ENCODE peak calls at places on chromosome 11, in eight cellular contexts. S is choroid plexus epithelial cell; W is upper lobe of right lung; N is foreskin fibroblast; G is CD8-positive, alpha-beta T cell; R is heart left ventricle; X is SJCRH30; J is neuronal stem cell. Y is an unnamed sample.

GRCh38 chr11:103906291-103906850 is 130.1 kb upstream of the DDI1 start:
- DNase-seq in G (no peak), N (no peak), W (no peak), J (no peak), X (no peak), S (no peak), R (no peak), Y (no peak)

GRCh38 chr11:130666781-130667251 is 218.4 kb downstream of the ADAMTS15 start:
- DNase-seq in R (no peak), G (no peak), X (no peak), J (no peak), W (no peak), N (peak), S (no peak), Y (no peak)

GRCh38 chr11:11510939-11511338 is 110.9 kb downstream of the GALNT18 start:
- DNase-seq in S (no peak), W (no peak), J (peak), R (peak), G (no peak), X (peak), N (no peak), Y (no peak)

GRCh38 chr11:120123946-120124345 is 14.0 kb downstream of the TRIM29 start:
- DNase-seq in W (no peak), J (no peak), S (no peak), X (no peak), G (no peak), R (no peak), N (no peak), Y (no peak)

GRCh38 chr11:35610636-35611035 is 7.6 kb upstream of the FJX1 start:
- DNase-seq in W (no peak), G (no peak), S (no peak), J (no peak), R (no peak), X (no peak), N (no peak), Y (no peak)

GRCh38 chr11:50075856-50076255 is 43.2 kb downstream of the OR4C45 start:
- DNase-seq in G (no peak), R (no peak), X (no peak), S (no peak), N (no peak), J (no peak), W (peak), Y (no peak)

GRCh38 chr11:60150279-60150678 is 32.6 kb downstream of the MS4A6A start:
- DNase-seq in G (no peak), R (no peak), X (no peak), W (no peak), N (no peak), S (no peak), J (no peak), Y (no peak)

GRCh38 chr11:120775986-120776682 is 247.8 kb upstream of the TBCEL start:
- DNase-seq in X (no peak), S (no peak), G (no peak), J (peak), W (no peak), R (no peak), N (no peak), Y (no peak)

GRCh38 chr11:74000307-74000630 is 8.6 kb downstream of the UCP3 start:
- DNase-seq in X (no peak), G (no peak), J (no peak), W (no peak), N (no peak), S (no peak), R (no peak), Y (no peak)

GRCh38 chr11:70203749-70204465 is 811 bp downstream of the FADD start:
- DNase-seq in G (peak), N (peak), X (peak), R (peak), S (peak), J (no peak), W (peak), Y (peak)

GRCh38 chr11:71135112-71135511 is 117.3 kb downstream of the SHANK2 start:
- DNase-seq in G (no peak), W (peak), S (no peak), J (no peak), N (no peak), R (no peak), X (no peak), Y (no peak)

GRCh38 chr11:63010934-63011439 is 4.7 kb downstream of the SLC22A8 start:
- DNase-seq in J (no peak), R (no peak), S (no peak), X (no peak), W (no peak), G (no peak), N (no peak), Y (no peak)

GRCh38 chr11:3123761-3124733 is 41.1 kb downstream of the OSBPL5 start:
- DNase-seq in R (peak), W (peak), X (no peak), S (peak), J (no peak), N (peak), G (no peak), Y (no peak)

GRCh38 chr11:97722721-97723120 is 1298.0 kb upstream of the CNTN5 start:
- DNase-seq in R (no peak), X (no peak), S (peak), W (no peak), N (no peak), G (no peak), J (no peak), Y (no peak)

GRCh38 chr11:2447253-2447950 is 2.6 kb downstream of the KCNQ1 start:
- DNase-seq in G (no peak), X (no peak), J (no peak), N (no peak), S (no peak), W (peak), R (peak), Y (no peak)

GRCh38 chr11:101129203-101129943 is at the start of gene PGR:
- DNase-seq in W (peak), N (peak), G (no peak), R (peak), S (no peak), J (peak), X (peak), Y (no peak)

GRCh38 chr11:16902979-16903378 is 111.2 kb downstream of the PLEKHA7 start:
- DNase-seq in N (no peak), G (no peak), R (no peak), S (no peak), W (no peak), X (no peak), J (no peak), Y (no peak)

GRCh38 chr11:63590024-63590788 is 24.0 kb downstream of the PLAAT3 start:
- DNase-seq in G (no peak), X (no peak), S (no peak), R (no peak), N (no peak), W (no peak), J (no peak), Y (no peak)

GRCh38 chr11:14320020-14320419 is 39.0 kb downstream of the RRAS2 start:
- DNase-seq in N (peak), S (peak), J (no peak), G (peak), R (no peak), X (no peak), W (no peak), Y (peak)

GRCh38 chr11:31702966-31703365 is 108.2 kb downstream of the PAX6 start:
- DNase-seq in S (peak), W (no peak), N (peak), J (no peak), G (no peak), X (peak), R (no peak), Y (no peak)

GRCh38 chr11:67059671-67060070 is 3.0 kb downstream of the RHOD start:
- DNase-seq in R (no peak), N (no peak), J (no peak), S (no peak), X (no peak), G (no peak), W (no peak), Y (no peak)

GRCh38 chr11:90288207-90288821 is 65.5 kb upstream of the CHORDC1 start:
- DNase-seq in R (no peak), G (no peak), J (peak), N (peak), X (no peak), S (peak), W (no peak), Y (no peak)

GRCh38 chr11:70603064-70603755 is 204.9 kb downstream of the CTTN start:
- DNase-seq in J (no peak), S (no peak), G (no peak), X (peak), N (no peak), W (no peak), R (no peak), Y (no peak)

GRCh38 chr11:64351136-64351631 is 7.8 kb upstream of the RPS6KA4 start:
- DNase-seq in R (no peak), G (no peak), N (no peak), X (no peak), S (no peak), W (no peak), J (no peak), Y (no peak)

GRCh38 chr11:2713069-2713468 is 13.3 kb upstream of the KCNQ1OT1 start:
- DNase-seq in R (no peak), J (no peak), W (no peak), G (no peak), N (peak), X (no peak), S (no peak), Y (no peak)

GRCh38 chr11:9091044-9091936 is at the start of gene SCUBE2:
- DNase-seq in X (no peak), S (no peak), N (peak), G (no peak), J (no peak), W (no peak), R (no peak), Y (no peak)

GRCh38 chr11:83159901-83160865 is 3.3 kb downstream of the PCF11 start:
- DNase-seq in G (no peak), J (no peak), R (no peak), S (peak), W (no peak), N (peak), X (no peak), Y (peak)

GRCh38 chr11:34658071-34659015 is 37.5 kb downstream of the EHF start:
- DNase-seq in S (no peak), J (no peak), G (no peak), R (no peak), X (no peak), N (no peak), W (no peak), Y (no peak)

GRCh38 chr11:120952503-120953229 is 71.2 kb upstream of the TBCEL start:
- DNase-seq in S (peak), R (peak), J (peak), N (peak), G (peak), W (peak), X (peak), Y (peak)

GRCh38 chr11:88292156-88292844 is 45.2 kb downstream of the CTSC start:
- DNase-seq in X (peak), W (no peak), S (peak), N (peak), R (no peak), G (no peak), J (no peak), Y (no peak)

GRCh38 chr11:783581-784015 is 6.3 kb downstream of the CEND1 start:
- DNase-seq in R (peak), S (peak), N (peak), W (peak), X (peak), G (no peak), J (peak), Y (peak)

GRCh38 chr11:102762414-102762813 is 18.0 kb downstream of the MMP10 start:
- DNase-seq in J (no peak), S (peak), W (no peak), X (no peak), N (peak), G (no peak), R (no peak), Y (no peak)

GRCh38 chr11:100857236-100858005 is 170.3 kb downstream of the ARHGAP42 start:
- DNase-seq in R (no peak), X (no peak), J (peak), W (no peak), S (peak), G (no peak), N (no peak), Y (no peak)

GRCh38 chr11:86245369-86246292 is 1.1 kb downstream of the EED start:
- DNase-seq in R (no peak), X (peak), J (peak), S (peak), N (peak), W (no peak), G (no peak), Y (peak)

GRCh38 chr11:86244522-86245368 is at the start of gene EED:
- DNase-seq in X (peak), R (peak), W (peak), N (peak), J (peak), G (peak), S (peak), Y (peak)

GRCh38 chr11:86244063-86244521 is 461 bp upstream of the EED start:
- DNase-seq in J (no peak), G (peak), R (peak), W (peak), X (peak), N (peak), S (peak), Y (peak)

GRCh38 chr11:86241956-86242525 is 2.5 kb upstream of the EED start:
- DNase-seq in S (no peak), W (no peak), G (no peak), N (no peak), R (no peak), X (no peak), J (no peak), Y (no peak)

GRCh38 chr11:86243377-86243776 is 1.2 kb upstream of the EED start:
- DNase-seq in G (no peak), S (no peak), J (no peak), N (no peak), R (no peak), W (no peak), X (no peak), Y (no peak)
- H3K4me3 ChIP-seq in G (no peak), S (no peak), J (no peak), N (no peak), R (no peak), W (no peak), X (no peak), Y (peak)

GRCh38 chr11:133608496-133608895 is 76.2 kb upstream of the OPCML start:
- DNase-seq in S (no peak), J (no peak), W (no peak), X (no peak), R (no peak), G (no peak), N (no peak), Y (no peak)

GRCh38 chr11:133600876-133601275 is 68.6 kb upstream of the OPCML start:
- DNase-seq in N (no peak), S (no peak), W (no peak), R (no peak), X (no peak), J (no peak), G (no peak), Y (no peak)

GRCh38 chr11:133606122-133606521 is 73.8 kb upstream of the OPCML start:
- DNase-seq in G (no peak), S (no peak), J (no peak), R (no peak), W (no peak), N (no peak), X (no peak), Y (no peak)

DNA sequence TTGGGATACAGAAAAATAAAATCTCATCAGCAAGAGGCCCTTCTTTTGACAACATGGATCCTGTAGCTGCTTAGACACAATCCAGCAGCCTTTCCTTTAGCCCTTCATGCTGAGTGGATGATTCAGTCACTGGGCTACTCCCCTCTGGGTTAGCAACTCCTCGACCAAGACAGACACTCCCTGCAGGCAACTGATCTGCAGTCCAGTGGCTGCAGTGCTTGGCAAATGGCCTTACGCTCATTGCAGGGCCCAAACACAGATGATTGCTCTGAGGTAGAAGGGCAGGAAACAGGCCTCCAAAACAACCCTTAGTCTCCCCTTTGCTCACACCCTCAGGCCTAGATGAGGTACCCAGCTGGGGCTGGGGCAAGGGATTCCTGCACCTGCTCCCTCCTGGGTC is 73.2 kb upstream of the OPCML start:
- DNase-seq in N (no peak), S (no peak), G (no peak), R (no peak), X (no peak), J (no peak), W (no peak), Y (no peak)
- H3K4me3 ChIP-seq in N (no peak), S (no peak), G (no peak), R (no peak), X (no peak), J (no peak), W (no peak), Y (no peak)

GRCh38 chr11:123300874-123301695 is 106.0 kb upstream of the CLMP start:
- DNase-seq in S (peak), G (no peak), W (no peak), X (no peak), J (no peak), N (peak), R (no peak), Y (no peak)
- H3K4me3 ChIP-seq in S (peak), G (no peak), W (peak), X (no peak), J (no peak), N (peak), R (peak), Y (peak)

GRCh38 chr11:76666408-76666807 is 4.1 kb downstream of the LRRC32 start:
- DNase-seq in G (no peak), S (peak), R (peak), W (peak), X (no peak), N (no peak), J (no peak), Y (no peak)

GRCh38 chr11:76668362-76669155 is 2.0 kb downstream of the LRRC32 start:
- DNase-seq in X (no peak), R (peak), S (no peak), N (no peak), G (no peak), J (no peak), W (peak), Y (no peak)

GRCh38 chr11:76667856-76668255 is 2.7 kb downstream of the LRRC32 start:
- DNase-seq in S (no peak), W (peak), X (no peak), J (no peak), N (no peak), R (peak), G (no peak), Y (no peak)

GRCh38 chr11:76666830-76667229 is 3.7 kb downstream of the LRRC32 start:
- DNase-seq in S (no peak), N (no peak), R (no peak), J (no peak), W (peak), G (no peak), X (no peak), Y (no peak)

DNA sequence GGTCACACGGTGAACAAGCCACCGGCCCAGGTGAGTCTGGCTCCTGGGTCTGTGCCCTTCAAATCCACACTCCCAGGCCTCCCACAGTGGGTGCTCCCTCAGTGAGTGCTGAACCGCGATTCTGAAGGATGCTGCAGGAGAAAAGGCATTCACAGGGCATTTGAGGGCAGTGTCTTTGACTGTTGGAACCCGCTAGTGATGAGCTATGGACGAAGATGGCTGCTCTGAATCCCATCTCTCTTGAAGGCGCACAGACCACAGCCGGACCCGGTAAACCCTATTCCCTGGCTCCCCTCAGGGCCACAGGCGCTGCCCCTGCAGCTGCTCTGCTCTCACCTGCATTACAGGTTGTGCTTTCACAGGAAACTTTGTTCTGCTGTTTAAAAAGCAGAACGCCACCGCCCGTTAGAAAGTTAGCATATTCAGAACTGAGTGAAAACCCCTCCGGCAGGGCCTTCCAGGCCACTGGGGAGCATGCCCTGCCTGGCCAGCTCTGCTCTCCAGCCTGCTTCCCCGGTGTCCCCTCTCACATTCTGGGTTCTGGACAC is 3.2 kb downstream of the LRRC32 start:
- DNase-seq in G (no peak), N (no peak), R (peak), W (peak), X (no peak), S (no peak), J (no peak), Y (no peak)
- H3K4me3 ChIP-seq in G (no peak), N (no peak), R (peak), W (peak), X (no peak), S (peak), J (no peak), Y (no peak)

GRCh38 chr11:46377266-46377665 is 4.2 kb upstream of the MDK start:
- DNase-seq in N (no peak), G (no peak), X (no peak), S (no peak), W (no peak), R (no peak), J (no peak), Y (no peak)

GRCh38 chr11:46378296-46378695 is 3.2 kb upstream of the MDK start:
- DNase-seq in S (no peak), X (no peak), G (no peak), J (no peak), W (no peak), N (no peak), R (no peak), Y (no peak)

GRCh38 chr11:46377831-46378230 is 3.6 kb upstream of the MDK start:
- DNase-seq in J (no peak), G (no peak), S (no peak), W (no peak), N (no peak), X (no peak), R (no peak), Y (no peak)

GRCh38 chr11:46380340-46381045 is 976 bp upstream of the MDK start:
- DNase-seq in N (peak), R (peak), S (no peak), W (peak), X (peak), J (peak), G (peak), Y (peak)

DNA sequence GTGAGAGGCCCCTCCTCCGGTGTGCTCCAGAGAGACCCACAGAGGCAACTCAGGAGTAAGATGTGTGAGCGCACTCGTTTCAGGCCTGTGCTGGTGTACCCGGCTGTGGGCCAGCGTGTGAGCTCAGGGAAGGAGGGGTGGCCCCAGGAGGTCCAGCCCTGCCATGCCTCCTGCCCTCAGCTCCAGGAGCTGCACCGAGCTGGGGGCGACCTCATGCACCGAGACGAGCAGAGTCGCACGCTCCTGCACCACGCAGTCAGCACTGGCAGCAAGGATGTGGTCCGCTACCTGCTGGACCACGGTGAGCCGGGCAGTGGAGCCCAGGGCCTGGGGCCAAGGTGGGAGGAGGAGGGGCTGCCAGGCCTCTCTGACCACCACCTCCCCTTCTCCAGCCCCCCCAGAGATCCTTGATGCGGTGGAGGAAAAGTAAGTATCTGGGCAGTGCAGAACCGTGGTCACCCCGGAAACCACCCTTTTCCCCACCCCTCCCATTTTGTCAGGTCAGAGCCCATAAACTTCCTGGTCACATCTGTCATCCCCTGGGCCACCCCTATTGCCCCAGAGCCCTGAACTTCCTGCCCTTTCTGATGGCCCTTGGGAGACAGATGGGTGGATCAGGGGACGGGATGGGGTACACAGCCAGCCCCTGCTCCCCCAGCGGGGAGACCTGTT is 2.5 kb upstream of the MDK start:
- DNase-seq in R (no peak), S (no peak), W (no peak), J (no peak), N (no peak), G (no peak), X (no peak), Y (no peak)
- H3K4me3 ChIP-seq in R (no peak), S (no peak), W (no peak), J (peak), N (no peak), G (no peak), X (no peak), Y (no peak)

GRCh38 chr11:65553301-65554001 is 4.7 kb downstream of the LTBP3 start:
- DNase-seq in X (no peak), J (no peak), W (no peak), S (no peak), G (peak), N (peak), R (no peak), Y (peak)
- H3K4me3 ChIP-seq in X (no peak), J (no peak), W (no peak), S (no peak), G (peak), N (no peak), R (no peak), Y (no peak)

Y was measured in CD4-positive, alpha-beta memory T cell.